ENCODE peak calls at places on chromosomes 4 and X, in four cellular contexts. One of them, this sample, is unnamed. For H3K27me3 and H3K4me1, the result is how much of the 10 kb centered on the place peaks cover.

GRCh38 chr4:40570348-40571077 is 59.2 kb downstream of the RBM47 start:
- DNase-seq in right atrium auricular region: no peak
- DNase-seq in fibroblast of lung: no peak
- DNase-seq in ovary: no peak
- DNase-seq in this sample: no peak

GRCh38 chr4:145851516-145852201 is 87.0 kb downstream of the ZNF827 start:
- DNase-seq in right atrium auricular region: no peak
- DNase-seq in fibroblast of lung: no peak
- DNase-seq in ovary: no peak
- DNase-seq in this sample: no peak

GRCh38 chr4:184950117-184950830 is 68.0 kb upstream of the HELT start:
- DNase-seq in right atrium auricular region: no peak
- DNase-seq in fibroblast of lung: no peak
- DNase-seq in ovary: no peak
- DNase-seq in this sample: no peak

GRCh38 chr4:20428410-20429160 is 176.9 kb downstream of the SLIT2 start:
- DNase-seq in right atrium auricular region: no peak
- DNase-seq in fibroblast of lung: no peak
- DNase-seq in ovary: no peak
- DNase-seq in this sample: no peak

GRCh38 chrX:123085311-123085940 is 98.7 kb upstream of the GRIA3 start:
- DNase-seq in right atrium auricular region: no peak
- DNase-seq in fibroblast of lung: peak
- DNase-seq in ovary: no peak
- DNase-seq in this sample: no peak

GRCh38 chrX:51148848-51149247 is 183.8 kb upstream of the NUDT10 start:
- DNase-seq in right atrium auricular region: no peak
- DNase-seq in fibroblast of lung: peak
- DNase-seq in ovary: no peak
- DNase-seq in this sample: no peak

GRCh38 chrX:121254336-121254735 is 206.9 kb downstream of the GLUD2 start:
- DNase-seq in right atrium auricular region: no peak
- DNase-seq in fibroblast of lung: no peak
- DNase-seq in ovary: no peak
- DNase-seq in this sample: no peak

GRCh38 chr4:86106475-86106874 is 253.4 kb downstream of the MAPK10 start:
- DNase-seq in right atrium auricular region: no peak
- DNase-seq in fibroblast of lung: no peak
- DNase-seq in ovary: no peak
- DNase-seq in this sample: no peak

GRCh38 chr4:148926861-148927260 is 484.6 kb upstream of the NR3C2 start:
- DNase-seq in right atrium auricular region: no peak
- DNase-seq in fibroblast of lung: peak
- DNase-seq in ovary: no peak
- DNase-seq in this sample: peak

GRCh38 chr4:108240356-108240755 is 71.6 kb upstream of the LEF1 start:
- DNase-seq in right atrium auricular region: no peak
- DNase-seq in fibroblast of lung: peak
- DNase-seq in ovary: no peak
- DNase-seq in this sample: no peak

GRCh38 chr4:153447175-153447887 is 18.8 kb upstream of the TMEM131L start:
- DNase-seq in right atrium auricular region: no peak
- DNase-seq in fibroblast of lung: no peak
- DNase-seq in ovary: no peak
- DNase-seq in this sample: no peak

GRCh38 chrX:39670281-39670680 is 427.5 kb downstream of the BCOR start:
- DNase-seq in right atrium auricular region: no peak
- DNase-seq in fibroblast of lung: peak
- DNase-seq in ovary: no peak
- DNase-seq in this sample: no peak

GRCh38 chr4:173153445-173153844 is 15.2 kb upstream of the GALNT7 start:
- DNase-seq in right atrium auricular region: no peak
- DNase-seq in fibroblast of lung: no peak
- DNase-seq in ovary: no peak
- DNase-seq in this sample: no peak

DNA sequence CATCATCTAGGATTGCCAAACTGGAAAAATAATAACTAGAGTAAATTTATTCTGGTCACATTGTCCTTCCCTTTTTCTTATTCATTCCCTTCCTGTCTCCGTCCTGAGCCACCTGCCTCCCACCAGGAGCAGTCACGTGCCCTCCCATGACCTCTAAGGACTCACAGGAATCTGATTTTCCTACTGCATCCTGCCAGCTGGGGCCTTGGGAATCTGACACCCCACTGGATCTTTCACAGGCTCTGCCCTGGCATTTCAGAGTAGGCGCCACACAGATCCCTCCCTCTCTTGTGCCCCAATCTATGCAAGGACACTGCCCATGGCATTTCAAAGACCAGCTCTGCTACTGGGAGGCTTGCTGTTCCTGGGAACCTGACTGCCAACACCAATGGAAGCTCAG is 520.5 kb downstream of the PPARGC1A start:
- DNase-seq in right atrium auricular region: no peak
- DNase-seq in fibroblast of lung: no peak
- DNase-seq in ovary: no peak
- DNase-seq in this sample: peak
- H3K27me3 ChIP-seq in right atrium auricular region: under half
- H3K27me3 ChIP-seq in fibroblast of lung: under half
- H3K27me3 ChIP-seq in ovary: under half
- H3K27me3 ChIP-seq in this sample: under half

DNA sequence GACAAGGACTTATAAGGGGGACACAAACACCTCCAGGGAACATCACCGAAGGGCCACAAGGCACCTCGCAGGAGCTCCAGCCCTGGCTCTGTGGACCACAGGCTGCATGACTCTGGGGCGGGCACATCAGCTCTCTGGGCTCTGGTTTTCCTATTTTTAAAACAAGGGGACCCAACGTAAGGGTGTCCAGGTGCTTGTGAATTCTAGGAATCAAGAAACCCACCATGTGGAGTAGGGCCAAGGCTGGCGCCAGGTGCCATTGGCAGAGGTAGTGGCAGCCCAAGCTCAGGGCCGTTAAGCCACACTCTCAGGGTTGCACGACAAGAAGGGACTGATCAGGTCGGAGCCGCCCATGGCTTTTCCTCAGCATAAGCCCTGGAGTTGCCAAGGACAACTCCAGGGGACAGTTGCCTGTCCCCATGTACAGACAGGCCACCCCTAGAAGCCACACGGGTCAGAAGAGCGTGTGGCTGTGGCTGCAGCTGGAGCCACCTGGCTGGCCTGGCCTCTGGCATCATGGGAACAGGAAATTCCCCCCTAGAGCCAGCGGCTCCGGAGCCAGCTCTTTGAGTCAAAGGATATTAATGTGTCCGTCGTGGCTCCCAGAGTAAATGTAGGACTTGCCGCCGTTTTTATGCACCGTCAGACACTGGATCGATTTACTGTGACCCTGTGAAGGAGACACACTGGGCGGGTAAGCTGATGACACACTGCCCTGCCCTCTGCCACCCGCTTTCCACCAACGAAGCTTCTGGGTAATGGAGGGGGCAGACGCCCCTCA is 32.5 kb downstream of the WDR1 start:
- DNase-seq in right atrium auricular region: no peak
- DNase-seq in fibroblast of lung: no peak
- DNase-seq in ovary: no peak
- DNase-seq in this sample: peak
- H3K4me1 ChIP-seq in right atrium auricular region: under half
- H3K4me1 ChIP-seq in fibroblast of lung: under half
- H3K4me1 ChIP-seq in ovary: under half
- H3K4me1 ChIP-seq in this sample: under half

GRCh38 chrX:153400146-153401132 is 711 bp downstream of the PNMA6E start:
- DNase-seq in right atrium auricular region: no peak
- DNase-seq in fibroblast of lung: no peak
- DNase-seq in ovary: no peak
- DNase-seq in this sample: no peak
- TF ChIP-seq CTCF in right atrium auricular region: peak
- TF ChIP-seq CTCF in fibroblast of lung: peak
- TF ChIP-seq CTCF in ovary: no peak
- TF ChIP-seq CTCF in this sample: peak

GRCh38 chrX:41009816-41010187 is 75.4 kb upstream of the USP9X start:
- DNase-seq in right atrium auricular region: no peak
- DNase-seq in fibroblast of lung: no peak
- DNase-seq in ovary: no peak
- DNase-seq in this sample: no peak

GRCh38 chrX:41019041-41019392 is 66.2 kb upstream of the USP9X start:
- DNase-seq in right atrium auricular region: no peak
- DNase-seq in fibroblast of lung: no peak
- DNase-seq in ovary: no peak
- DNase-seq in this sample: no peak

GRCh38 chrX:41010188-41010846 is 74.9 kb upstream of the USP9X start:
- DNase-seq in right atrium auricular region: peak
- DNase-seq in fibroblast of lung: peak
- DNase-seq in ovary: peak
- DNase-seq in this sample: peak

DNA sequence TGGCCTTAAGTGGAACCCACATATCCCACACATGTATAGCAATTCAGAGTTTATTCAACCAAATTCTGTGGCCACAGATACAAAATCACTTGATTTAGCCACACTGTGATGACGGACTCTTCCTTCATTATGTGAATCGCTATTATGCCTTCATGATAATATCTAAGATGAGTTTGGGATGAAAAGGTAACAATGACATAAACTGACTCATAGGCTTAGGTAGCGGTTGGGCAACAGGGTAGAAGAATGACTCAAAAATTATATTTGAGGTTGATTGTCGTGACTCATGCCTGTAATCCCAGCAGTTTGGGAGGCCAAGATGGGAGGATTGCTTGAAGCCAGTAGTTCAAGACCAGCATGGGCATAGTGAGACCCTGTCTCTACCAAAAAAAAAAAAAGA is 70.5 kb upstream of the USP9X start:
- DNase-seq in right atrium auricular region: no peak
- DNase-seq in fibroblast of lung: peak
- DNase-seq in ovary: no peak
- DNase-seq in this sample: no peak
- H3K27me3 ChIP-seq in right atrium auricular region: under half
- H3K27me3 ChIP-seq in fibroblast of lung: under half
- H3K27me3 ChIP-seq in ovary: under half
- H3K27me3 ChIP-seq in this sample: under half

GRCh38 chr4:16202598-16202997 is 23.7 kb downstream of the TAPT1 start:
- DNase-seq in right atrium auricular region: no peak
- DNase-seq in fibroblast of lung: no peak
- DNase-seq in ovary: no peak
- DNase-seq in this sample: no peak
- H3K4me1 ChIP-seq in right atrium auricular region: under half
- H3K4me1 ChIP-seq in fibroblast of lung: under half
- H3K4me1 ChIP-seq in ovary: under half
- H3K4me1 ChIP-seq in this sample: half or more

DNA sequence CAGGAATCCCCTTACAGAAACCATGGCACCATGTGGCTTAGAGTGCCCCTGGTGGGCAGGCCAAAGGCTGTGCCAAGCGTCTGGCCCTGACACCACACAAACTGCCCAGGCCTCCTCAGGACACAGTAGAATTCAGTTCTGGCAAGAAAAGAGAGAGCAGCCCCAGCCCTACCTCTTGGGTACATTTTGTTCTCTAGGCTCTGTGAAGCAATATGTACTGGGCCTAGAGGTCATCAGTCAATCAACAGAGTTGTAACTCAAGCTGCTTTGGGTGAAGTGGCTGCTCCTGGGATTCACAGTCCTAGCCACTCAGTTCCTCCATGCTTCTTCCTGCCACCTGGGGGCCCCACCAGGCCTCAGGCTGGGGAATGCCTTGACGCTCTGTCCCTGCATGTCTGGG is 158.1 kb upstream of the MAMLD1 start:
- DNase-seq in right atrium auricular region: no peak
- DNase-seq in fibroblast of lung: no peak
- DNase-seq in ovary: no peak
- DNase-seq in this sample: no peak
- TF ChIP-seq CTCF in right atrium auricular region: no peak
- TF ChIP-seq CTCF in fibroblast of lung: no peak
- TF ChIP-seq CTCF in ovary: no peak
- TF ChIP-seq CTCF in this sample: no peak

GRCh38 chr4:10259976-10260375 is 143.4 kb upstream of the WDR1 start:
- DNase-seq in right atrium auricular region: no peak
- DNase-seq in fibroblast of lung: no peak
- DNase-seq in ovary: no peak
- DNase-seq in this sample: no peak

GRCh38 chr4:10256203-10256602 is 139.6 kb upstream of the WDR1 start:
- DNase-seq in right atrium auricular region: no peak
- DNase-seq in fibroblast of lung: no peak
- DNase-seq in ovary: no peak
- DNase-seq in this sample: no peak

DNA sequence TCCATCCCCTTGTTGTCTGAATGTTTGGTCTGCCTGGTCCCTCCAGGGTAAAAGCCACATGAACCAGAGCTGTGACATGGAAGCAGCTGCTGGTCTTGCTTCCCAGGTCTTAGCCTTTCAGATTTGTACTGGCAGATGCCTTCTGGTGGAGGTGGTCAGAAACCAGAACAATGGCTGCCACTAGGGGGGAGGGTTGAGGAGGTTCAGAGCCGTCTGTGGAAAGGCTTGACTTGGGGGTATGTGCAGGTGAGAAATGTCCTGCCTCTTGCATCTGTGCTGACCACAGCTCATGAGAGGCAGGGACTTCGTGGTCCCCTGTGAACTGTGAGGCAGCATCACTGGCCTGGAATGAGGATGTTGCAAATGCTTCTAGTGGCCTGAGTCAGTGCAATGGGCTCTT is 144.2 kb upstream of the WDR1 start:
- DNase-seq in right atrium auricular region: no peak
- DNase-seq in fibroblast of lung: no peak
- DNase-seq in ovary: no peak
- DNase-seq in this sample: no peak
- H3K27me3 ChIP-seq in right atrium auricular region: under half
- H3K27me3 ChIP-seq in fibroblast of lung: under half
- H3K27me3 ChIP-seq in ovary: under half
- H3K27me3 ChIP-seq in this sample: under half

DNA sequence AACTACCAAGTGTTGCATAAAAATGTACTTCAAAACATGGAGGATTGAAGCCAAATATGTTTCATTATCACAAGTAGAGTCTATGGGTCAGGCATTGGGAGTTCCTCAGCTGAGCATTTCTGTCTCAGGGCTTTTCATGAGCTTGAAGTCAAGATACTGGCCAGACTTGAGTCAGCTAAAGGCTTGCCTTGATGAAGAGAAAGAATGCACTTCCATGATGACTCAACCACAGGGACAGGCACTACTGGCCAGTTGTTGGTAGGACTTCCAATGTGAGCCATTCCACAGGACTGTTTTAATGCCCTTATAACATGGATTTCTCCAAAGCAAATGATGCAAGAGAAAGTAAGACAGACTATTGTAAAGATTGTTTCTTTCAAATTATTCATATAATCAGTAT is 895.6 kb downstream of the RAB28 start:
- DNase-seq in right atrium auricular region: no peak
- DNase-seq in fibroblast of lung: no peak
- DNase-seq in ovary: no peak
- DNase-seq in this sample: no peak
- H3K4me1 ChIP-seq in right atrium auricular region: under half
- H3K4me1 ChIP-seq in fibroblast of lung: under half
- H3K4me1 ChIP-seq in ovary: under half
- H3K4me1 ChIP-seq in this sample: under half

This sample was measured in heart left ventricle.